ENCODE peak calls at places on chromosomes 3 and 15, in ten cellular contexts. Y is CD8-positive, alpha-beta memory T cell; B is mesendoderm; A is stimulated activated naive B cell treated with anti-CD40 and anti-IgM and Interleukin-4, amounts not matched to agents 10 μg/mL and 1 μg/mL and 100 μg/mL, for 72 hours; C is H9; N is EH; H is stimulated activated CD4-positive, alpha-beta T cell treated with anti-CD3 and anti-CD28 coated beads, TNF-alpha, amount 100 ng/mL, for 48 hours; J is upper lobe of right lung; O is ELF-1; T is activated CD4-positive, alpha-beta T cell treated with anti-CD3 and anti-CD28 coated beads for 24 hours. F is an unnamed sample.

GRCh38 chr3:42612147-42612680 is 11.7 kb downstream of the NKTR start:
- DNase-seq in Y (no peak), B (no peak), A (no peak), C (no peak), N (no peak), H (no peak), J (no peak), O (no peak), T (no peak), F (no peak)

GRCh38 chr3:170780955-170781354 is 89.0 kb downstream of the RPL22L1 start:
- DNase-seq in Y (no peak), B (no peak), A (no peak), C (no peak), N (no peak), H (no peak), J (no peak), O (no peak), T (no peak), F (peak)

GRCh38 chr3:168625477-168625876 is 529.8 kb upstream of the GOLIM4 start:
- DNase-seq in Y (no peak), B (no peak), A (no peak), C (no peak), N (no peak), H (no peak), J (no peak), O (no peak), T (no peak), F (no peak)

GRCh38 chr3:46866720-46867549 is 3.7 kb upstream of the MYL3 start:
- DNase-seq in Y (peak), B (peak), A (peak), C (peak), N (peak), H (peak), J (peak), O (peak), T (peak), F (no peak)

GRCh38 chr3:145902166-145902565 is 258.8 kb downstream of the PLOD2 start:
- DNase-seq in Y (no peak), B (no peak), A (no peak), C (no peak), N (peak), H (no peak), J (no peak), O (no peak), T (no peak), F (no peak)

GRCh38 chr3:16741103-16741758 is 136.0 kb upstream of the DAZL start:
- DNase-seq in Y (no peak), B (no peak), A (no peak), C (no peak), N (peak), H (peak), J (no peak), O (no peak), T (no peak), F (no peak)

GRCh38 chr3:108388136-108389132 is 92.1 kb downstream of the HHLA2 start:
- DNase-seq in Y (no peak), B (no peak), A (peak), C (no peak), N (no peak), H (no peak), J (no peak), O (no peak), T (no peak), F (no peak)

GRCh38 chr15:29123171-29123570 is 146.5 kb downstream of the NSMCE3 start:
- DNase-seq in Y (no peak), B (no peak), A (no peak), C (no peak), N (no peak), H (no peak), J (no peak), O (no peak), T (no peak), F (no peak)

GRCh38 chr3:129485681-129486056 is 42.8 kb upstream of the RHO start:
- DNase-seq in Y (no peak), B (peak), A (no peak), C (no peak), N (peak), H (no peak), J (peak), O (peak), T (no peak), F (no peak)

GRCh38 chr15:27686376-27686775 is 412.7 kb downstream of the OCA2 start:
- DNase-seq in Y (no peak), B (peak), A (no peak), C (no peak), N (no peak), H (no peak), J (no peak), O (no peak), T (no peak), F (no peak)

GRCh38 chr3:62174116-62174515 is 199.2 kb downstream of the FEZF2 start:
- DNase-seq in Y (no peak), B (no peak), A (no peak), C (no peak), N (no peak), H (no peak), J (no peak), O (no peak), T (no peak), F (no peak)

GRCh38 chr3:125386811-125387210 is 11.7 kb upstream of the ZNF148 start:
- DNase-seq in Y (no peak), B (no peak), A (no peak), C (no peak), N (peak), H (no peak), J (no peak), O (no peak), T (no peak), F (no peak)

GRCh38 chr3:64224826-64225606 is at the start of gene PRICKLE2:
- DNase-seq in Y (no peak), B (peak), A (peak), C (peak), N (peak), H (no peak), J (no peak), O (peak), T (no peak), F (peak)

GRCh38 chr3:70740872-70741271 is 428.4 kb upstream of the MDFIC2 start:
- DNase-seq in Y (no peak), B (no peak), A (no peak), C (no peak), N (no peak), H (no peak), J (no peak), O (no peak), T (no peak), F (no peak)

GRCh38 chr3:133843634-133844033 is 38.0 kb downstream of the SRPRB start:
- DNase-seq in Y (no peak), B (no peak), A (no peak), C (no peak), N (peak), H (no peak), J (peak), O (no peak), T (no peak), F (no peak)

GRCh38 chr15:26662226-26662750 is 110.6 kb downstream of the GABRB3 start:
- DNase-seq in Y (no peak), B (no peak), A (no peak), C (no peak), N (no peak), H (no peak), J (no peak), O (no peak), T (no peak), F (no peak)

GRCh38 chr15:88664151-88664778 is 25.4 kb downstream of the ISG20 start:
- DNase-seq in Y (peak), B (peak), A (no peak), C (no peak), N (peak), H (no peak), J (no peak), O (no peak), T (no peak), F (no peak)

GRCh38 chr3:125141596-125142417 is 70.7 kb downstream of the SLC12A8 start:
- DNase-seq in Y (peak), B (peak), A (peak), C (peak), N (peak), H (peak), J (peak), O (peak), T (peak), F (no peak)

GRCh38 chr15:101019351-101019750 is 100.2 kb downstream of the LRRK1 start:
- DNase-seq in Y (no peak), B (no peak), A (no peak), C (peak), N (no peak), H (no peak), J (no peak), O (peak), T (no peak), F (no peak)

GRCh38 chr15:78684645-78685044 is 43.6 kb upstream of the CHRNB4 start:
- DNase-seq in Y (no peak), B (no peak), A (no peak), C (no peak), N (no peak), H (no peak), J (no peak), O (no peak), T (no peak), F (no peak)

GRCh38 chr3:160677459-160677901 is 520 bp downstream of the ARL14 start:
- DNase-seq in Y (no peak), B (peak), A (no peak), C (no peak), N (peak), H (no peak), J (no peak), O (peak), T (no peak), F (no peak)

GRCh38 chr3:12470680-12471079 is 13.6 kb upstream of the TSEN2 start:
- DNase-seq in Y (no peak), B (no peak), A (no peak), C (no peak), N (no peak), H (no peak), J (no peak), O (peak), T (no peak), F (no peak)

GRCh38 chr15:75673426-75674247 is 25.9 kb downstream of the SNX33 start:
- DNase-seq in Y (no peak), B (no peak), A (no peak), C (no peak), N (peak), H (no peak), J (peak), O (no peak), T (no peak), F (no peak)

GRCh38 chr3:170730071-170730812 is 139.8 kb downstream of the RPL22L1 start:
- DNase-seq in Y (no peak), B (peak), A (no peak), C (no peak), N (no peak), H (no peak), J (no peak), O (no peak), T (no peak), F (no peak)

GRCh38 chr3:197533396-197534347 is 22.1 kb downstream of the BDH1 start:
- DNase-seq in Y (no peak), B (no peak), A (no peak), C (no peak), N (peak), H (no peak), J (no peak), O (no peak), T (no peak), F (no peak)

GRCh38 chr3:158460929-158461328 is 110.1 kb upstream of the MLF1 start:
- DNase-seq in Y (no peak), B (no peak), A (no peak), C (no peak), N (no peak), H (no peak), J (no peak), O (no peak), T (no peak), F (no peak)

GRCh38 chr3:157906627-157907026 is 199.6 kb downstream of the SHOX2 start:
- DNase-seq in Y (no peak), B (no peak), A (no peak), C (no peak), N (peak), H (no peak), J (no peak), O (no peak), T (no peak), F (no peak)

GRCh38 chr3:44890852-44891251 is 16.4 kb downstream of the TGM4 start:
- DNase-seq in Y (no peak), B (no peak), A (no peak), C (no peak), N (no peak), H (no peak), J (no peak), O (no peak), T (no peak), F (no peak)

GRCh38 chr3:116444819-116445290 is 432 bp downstream of the LSAMP start:
- DNase-seq in Y (no peak), B (no peak), A (no peak), C (peak), N (no peak), H (no peak), J (no peak), O (no peak), T (no peak), F (no peak)

GRCh38 chr15:95284933-95285401 is 1045.5 kb upstream of the NR2F2 start:
- DNase-seq in Y (peak), B (peak), A (no peak), C (no peak), N (peak), H (no peak), J (no peak), O (no peak), T (no peak), F (no peak)

GRCh38 chr15:80489030-80489594 is 84.9 kb downstream of the ARNT2 start:
- DNase-seq in Y (no peak), B (no peak), A (no peak), C (no peak), N (peak), H (no peak), J (no peak), O (no peak), T (no peak), F (no peak)

GRCh38 chr15:61943992-61944391 is 116.3 kb downstream of the VPS13C start:
- DNase-seq in Y (no peak), B (no peak), A (no peak), C (no peak), N (no peak), H (no peak), J (no peak), O (no peak), T (no peak), F (no peak)

GRCh38 chr15:43896543-43896942 is 69.7 kb downstream of the WDR76 start:
- DNase-seq in Y (no peak), B (no peak), A (no peak), C (no peak), N (no peak), H (no peak), J (no peak), O (no peak), T (no peak), F (no peak)

GRCh38 chr15:98778263-98778959 is 130.1 kb downstream of the IGF1R start:
- DNase-seq in Y (no peak), B (peak), A (no peak), C (no peak), N (no peak), H (no peak), J (no peak), O (no peak), T (no peak), F (no peak)

GRCh38 chr3:196202516-196202970 is 8.7 kb downstream of the ZDHHC19 start:
- DNase-seq in Y (no peak), B (no peak), A (no peak), C (no peak), N (peak), H (no peak), J (peak), O (peak), T (no peak), F (no peak)

GRCh38 chr3:133464573-133464972 is 64.7 kb downstream of the BFSP2 start:
- DNase-seq in Y (no peak), B (no peak), A (no peak), C (no peak), N (peak), H (no peak), J (no peak), O (no peak), T (no peak), F (no peak)

GRCh38 chr3:195893121-195893449 is 15.3 kb downstream of the TNK2 start:
- DNase-seq in Y (no peak), B (no peak), A (no peak), C (no peak), N (no peak), H (no peak), J (no peak), O (no peak), T (no peak), F (no peak)

F was measured in epithelial cell of proximal tubule.